ENCODE peak calls at places on chromosomes 12 and 14, in five cellular contexts. J is HepG2, O is HCT116, Y is body of pancreas, I is heart right ventricle. L is an unnamed sample. For H3K4me1, the result is how much of the 10 kb centered on the place peaks cover.

GRCh38 chr12:94561943-94562411 is 88.4 kb downstream of the TMCC3 start:
- DNase-seq in J (no peak), O (no peak), Y (peak), I (peak), L (peak)

GRCh38 chr14:101875726-101876268 is 88.6 kb upstream of the DYNC1H1 start:
- DNase-seq in J (no peak), O (no peak), Y (no peak), I (no peak), L (no peak)

GRCh38 chr14:65206448-65207096 is 104.3 kb upstream of the MAX start:
- DNase-seq in J (no peak), O (no peak), Y (no peak), I (no peak), L (no peak)

GRCh38 chr12:19499030-19499429 is 59.7 kb downstream of the AEBP2 start:
- DNase-seq in J (no peak), O (no peak), Y (peak), I (no peak), L (no peak)

GRCh38 chr12:3317841-3318501 is 173.0 kb upstream of the PRMT8 start:
- DNase-seq in J (no peak), O (no peak), Y (no peak), I (no peak), L (no peak)

GRCh38 chr14:24900281-24900868 is 149.6 kb downstream of the STXBP6 start:
- DNase-seq in J (no peak), O (no peak), Y (no peak), I (no peak), L (no peak)

GRCh38 chr14:93059917-93060545 is 55.7 kb downstream of the ITPK1 start:
- DNase-seq in J (no peak), O (no peak), Y (no peak), I (peak), L (no peak)

GRCh38 chr14:102504302-102504950 is 5.2 kb downstream of the ANKRD9 start:
- DNase-seq in J (no peak), O (no peak), Y (no peak), I (peak), L (no peak)

GRCh38 chr12:17139926-17140325 is 534.0 kb upstream of the LMO3 start:
- DNase-seq in J (no peak), O (no peak), Y (no peak), I (no peak), L (no peak)

GRCh38 chr12:91432755-91433154 is 250.1 kb upstream of the DCN start:
- DNase-seq in J (no peak), O (no peak), Y (no peak), I (no peak), L (no peak)

GRCh38 chr14:71321556-71322315 is 414.5 kb downstream of the PCNX1 start:
- DNase-seq in J (peak), O (peak), Y (no peak), I (no peak), L (peak)

GRCh38 chr14:104223101-104223809 is 84.9 kb downstream of the KIF26A start:
- DNase-seq in J (no peak), O (no peak), Y (peak), I (no peak), L (peak)

GRCh38 chr12:2284321-2284813 is 231.6 kb downstream of the CACNA1C start:
- DNase-seq in J (no peak), O (no peak), Y (no peak), I (no peak), L (no peak)

GRCh38 chr12:13368971-13369370 is 172.4 kb downstream of the EMP1 start:
- DNase-seq in J (no peak), O (no peak), Y (no peak), I (no peak), L (no peak)

GRCh38 chr12:115010324-115010995 is 326.5 kb upstream of the TBX3 start:
- DNase-seq in J (no peak), O (no peak), Y (no peak), I (no peak), L (no peak)

GRCh38 chr12:109016978-109017377 is 3.9 kb downstream of the SVOP start:
- DNase-seq in J (no peak), O (no peak), Y (no peak), I (no peak), L (no peak)

GRCh38 chr12:67663121-67663520 is 14.6 kb downstream of the DYRK2 start:
- DNase-seq in J (no peak), O (no peak), Y (no peak), I (no peak), L (no peak)

GRCh38 chr14:102255401-102256190 is 49.4 kb downstream of the MOK start:
- DNase-seq in J (no peak), O (no peak), Y (no peak), I (peak), L (no peak)

GRCh38 chr12:54029529-54030441 is 1.5 kb downstream of the HOXC6 start:
- DNase-seq in J (no peak), O (no peak), Y (no peak), I (no peak), L (no peak)

DNA sequence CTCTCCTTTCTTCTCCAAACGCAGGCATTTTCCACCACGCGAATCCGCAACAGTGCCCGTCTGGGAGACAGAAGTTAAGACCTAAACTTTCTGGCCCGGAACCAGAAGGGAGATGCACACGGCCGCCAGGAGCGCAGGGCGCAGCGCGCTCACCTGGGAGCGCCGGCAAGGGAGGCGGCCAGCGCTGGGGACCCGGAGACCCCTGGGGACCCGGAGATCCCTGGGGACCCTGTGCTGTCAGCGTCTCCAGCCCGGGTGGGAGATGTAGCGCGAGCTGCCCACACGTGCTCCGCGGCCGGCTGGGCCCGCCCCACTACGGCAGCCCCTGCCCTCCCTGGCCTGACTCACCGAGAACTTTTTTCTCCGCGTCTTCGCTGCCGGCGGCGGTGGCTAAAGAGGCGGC is 620 bp downstream of the YBX3 start:
- DNase-seq in J (peak), O (no peak), Y (peak), I (peak), L (no peak)
- H3K4me3 ChIP-seq in J (peak), O (peak), Y (peak), I (peak), L (peak)

DNA sequence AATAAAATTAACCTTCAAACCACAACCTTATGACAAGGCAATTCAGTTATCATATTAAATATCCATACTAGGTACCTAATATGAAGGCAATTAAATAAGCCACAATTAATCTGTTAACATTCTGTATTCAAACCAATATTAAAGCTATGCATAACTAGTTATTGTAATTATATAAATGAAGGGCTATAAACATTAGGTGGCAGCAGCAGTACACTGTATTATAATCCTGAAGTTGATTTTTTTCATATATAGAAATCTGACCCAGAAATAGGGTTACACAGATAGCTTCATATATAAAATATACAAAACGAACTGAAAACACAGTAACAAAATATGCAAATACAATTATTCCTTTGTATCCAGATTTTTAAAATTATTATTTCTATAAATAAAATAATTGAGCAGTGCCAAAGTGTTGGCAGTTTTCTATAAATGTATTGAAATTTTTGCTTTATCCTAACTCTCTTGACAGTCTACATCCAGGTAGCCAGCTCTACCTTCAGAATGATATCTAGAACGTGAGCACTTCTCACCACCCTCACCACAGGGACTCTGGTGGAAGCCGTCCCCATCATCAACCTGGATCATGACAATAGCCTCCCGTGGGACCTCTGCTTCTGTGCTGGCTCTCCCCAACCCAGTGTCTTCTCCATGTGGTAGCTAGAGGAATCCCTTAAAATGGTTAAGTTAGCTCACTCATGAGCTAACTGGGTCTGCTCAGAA is 136.2 kb downstream of the MED13L start:
- DNase-seq in J (no peak), O (no peak), Y (no peak), I (no peak), L (no peak)
- H3K4me1 ChIP-seq in J (under half), O (under half), Y (under half), I (half or more), L (under half)

DNA sequence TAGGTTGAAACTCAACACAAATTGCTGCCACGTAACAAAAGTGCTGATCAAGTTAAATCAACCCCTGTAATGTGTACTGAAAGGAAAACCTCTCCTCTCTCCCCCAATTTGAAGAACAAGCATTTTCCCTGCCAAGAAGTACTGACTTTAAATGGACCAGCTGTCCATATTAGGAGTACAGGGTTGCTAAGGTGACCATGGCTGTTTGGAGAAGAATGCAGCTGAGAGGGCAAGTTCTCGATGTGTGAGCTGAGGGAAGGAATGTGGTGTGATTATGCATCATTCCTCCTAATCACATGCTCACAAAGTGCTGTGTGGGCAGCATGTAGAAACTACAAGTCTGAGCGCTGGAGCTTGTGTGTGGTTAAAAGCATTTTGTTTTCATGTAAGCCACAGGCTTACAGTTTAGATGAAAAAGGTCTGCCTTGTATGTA is 50.9 kb upstream of the CCT2 start:
- DNase-seq in J (peak), O (peak), Y (peak), I (no peak), L (peak)
- H3K27ac ChIP-seq in J (no peak), O (no peak), Y (peak), I (no peak), L (peak)

GRCh38 chr12:113469893-113470743 is 1.6 kb downstream of the LHX5 start:
- DNase-seq in J (no peak), O (no peak), Y (no peak), I (no peak), L (no peak)
- H3K4me3 ChIP-seq in J (no peak), O (no peak), Y (no peak), I (no peak), L (no peak)

DNA sequence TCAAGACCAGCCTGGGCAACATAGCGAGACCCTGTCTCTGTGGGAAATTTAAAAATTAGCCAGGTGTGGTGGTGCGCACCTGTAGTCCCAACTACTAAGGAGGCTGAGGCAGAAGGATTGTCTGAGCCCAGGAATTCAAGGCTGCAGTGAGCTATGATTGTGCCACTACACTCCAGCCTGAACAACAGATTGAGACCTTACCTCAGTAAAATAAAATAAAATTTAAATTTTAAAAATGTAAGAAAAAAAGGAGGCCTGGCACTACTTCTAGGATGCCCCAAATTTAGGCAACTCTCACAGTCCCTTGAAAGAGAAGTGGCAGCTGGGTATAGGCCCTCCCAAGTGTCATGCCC is 918 bp upstream of the INHBE start:
- DNase-seq in J (no peak), O (no peak), Y (no peak), I (no peak), L (no peak)
- H3K4me1 ChIP-seq in J (half or more), O (under half), Y (under half), I (under half), L (under half)